ENCODE peak calls at places on chromosomes 13 and 19, in four cellular contexts. One of them, this sample, is unnamed.

GRCh38 chr19:33524024-33524664 is 2.6 kb upstream of the PEPD start:
- DNase-seq in progenitor cell of endocrine pancreas: no peak
- DNase-seq in fibroblast of the aortic adventitia: no peak
- DNase-seq in CD4-positive, alpha-beta T cell: no peak
- DNase-seq in this sample: no peak

GRCh38 chr19:36245210-36246005 is 30.5 kb downstream of the ZNF146 start:
- DNase-seq in fibroblast of the aortic adventitia: no peak
- DNase-seq in progenitor cell of endocrine pancreas: peak; percentile 37
- DNase-seq in CD4-positive, alpha-beta T cell: no peak
- DNase-seq in this sample: no peak

GRCh38 chr19:12868540-12869112 is 12.6 kb downstream of the DNASE2 start:
- DNase-seq in fibroblast of the aortic adventitia: no peak
- DNase-seq in progenitor cell of endocrine pancreas: no peak
- DNase-seq in CD4-positive, alpha-beta T cell: no peak
- DNase-seq in this sample: no peak

GRCh38 chr19:47094557-47095517 is 18.7 kb downstream of the ZC3H4 start:
- DNase-seq in CD4-positive, alpha-beta T cell: peak; percentile 39
- DNase-seq in fibroblast of the aortic adventitia: no peak
- DNase-seq in progenitor cell of endocrine pancreas: no peak
- DNase-seq in this sample: no peak

GRCh38 chr19:2302319-2303208 is 5.4 kb downstream of the LINGO3 start:
- DNase-seq in CD4-positive, alpha-beta T cell: no peak
- DNase-seq in progenitor cell of endocrine pancreas: no peak
- DNase-seq in fibroblast of the aortic adventitia: peak; percentile 27
- DNase-seq in this sample: no peak

GRCh38 chr13:74210693-74211393 is 76.6 kb upstream of the KLF12 start:
- DNase-seq in fibroblast of the aortic adventitia: peak; percentile 100
- DNase-seq in CD4-positive, alpha-beta T cell: no peak
- DNase-seq in progenitor cell of endocrine pancreas: no peak
- DNase-seq in this sample: no peak

GRCh38 chr13:26220575-26220974 is 1.5 kb downstream of the RNF6 start:
- DNase-seq in fibroblast of the aortic adventitia: peak; percentile 54
- DNase-seq in CD4-positive, alpha-beta T cell: no peak
- DNase-seq in progenitor cell of endocrine pancreas: no peak
- DNase-seq in this sample: no peak

GRCh38 chr13:96294930-96295657 is 205.2 kb downstream of the HS6ST3 start:
- DNase-seq in fibroblast of the aortic adventitia: no peak
- DNase-seq in CD4-positive, alpha-beta T cell: no peak
- DNase-seq in progenitor cell of endocrine pancreas: no peak
- DNase-seq in this sample: no peak

GRCh38 chr13:32115069-32115468 is 83.5 kb downstream of the FRY start:
- DNase-seq in CD4-positive, alpha-beta T cell: no peak
- DNase-seq in progenitor cell of endocrine pancreas: no peak
- DNase-seq in fibroblast of the aortic adventitia: no peak
- DNase-seq in this sample: no peak

GRCh38 chr19:33404916-33405315 is 31.4 kb downstream of the CEBPG start:
- DNase-seq in CD4-positive, alpha-beta T cell: no peak
- DNase-seq in fibroblast of the aortic adventitia: no peak
- DNase-seq in progenitor cell of endocrine pancreas: no peak
- DNase-seq in this sample: peak; percentile 42

GRCh38 chr13:33794576-33794975 is 23.4 kb upstream of the RFC3 start:
- DNase-seq in CD4-positive, alpha-beta T cell: no peak
- DNase-seq in progenitor cell of endocrine pancreas: no peak
- DNase-seq in fibroblast of the aortic adventitia: no peak
- DNase-seq in this sample: no peak

GRCh38 chr19:48659768-48660167 is 13.0 kb downstream of the NTN5 start:
- DNase-seq in progenitor cell of endocrine pancreas: no peak
- DNase-seq in fibroblast of the aortic adventitia: no peak
- DNase-seq in CD4-positive, alpha-beta T cell: no peak
- DNase-seq in this sample: no peak

GRCh38 chr13:65825039-65825438 is 1405.1 kb downstream of the PCDH9 start:
- DNase-seq in CD4-positive, alpha-beta T cell: no peak
- DNase-seq in progenitor cell of endocrine pancreas: no peak
- DNase-seq in fibroblast of the aortic adventitia: no peak
- DNase-seq in this sample: no peak

GRCh38 chr13:70457474-70457873 is 349.2 kb upstream of the KLHL1 start:
- DNase-seq in fibroblast of the aortic adventitia: no peak
- DNase-seq in CD4-positive, alpha-beta T cell: no peak
- DNase-seq in progenitor cell of endocrine pancreas: no peak
- DNase-seq in this sample: no peak

GRCh38 chr13:45327253-45327954 is 13.6 kb downstream of the TPT1 start:
- DNase-seq in CD4-positive, alpha-beta T cell: no peak
- DNase-seq in fibroblast of the aortic adventitia: no peak
- DNase-seq in progenitor cell of endocrine pancreas: no peak
- DNase-seq in this sample: no peak

GRCh38 chr13:20114066-20114465 is 46.8 kb downstream of the GJA3 start:
- DNase-seq in CD4-positive, alpha-beta T cell: no peak
- DNase-seq in progenitor cell of endocrine pancreas: no peak
- DNase-seq in fibroblast of the aortic adventitia: no peak
- DNase-seq in this sample: no peak

GRCh38 chr19:35585844-35586243 is at the start of gene PMIS2:
- DNase-seq in CD4-positive, alpha-beta T cell: no peak
- DNase-seq in fibroblast of the aortic adventitia: no peak
- DNase-seq in progenitor cell of endocrine pancreas: no peak
- DNase-seq in this sample: no peak

GRCh38 chr13:32267836-32268439 is 47.2 kb downstream of the ZAR1L start:
- DNase-seq in CD4-positive, alpha-beta T cell: peak; percentile 62
- DNase-seq in progenitor cell of endocrine pancreas: peak; percentile 27
- DNase-seq in fibroblast of the aortic adventitia: no peak
- DNase-seq in this sample: no peak

GRCh38 chr13:41500501-41500900 is 43.2 kb downstream of the RGCC start:
- DNase-seq in progenitor cell of endocrine pancreas: no peak
- DNase-seq in CD4-positive, alpha-beta T cell: peak; percentile 52
- DNase-seq in fibroblast of the aortic adventitia: no peak
- DNase-seq in this sample: no peak

GRCh38 chr19:15120135-15121026 is 13.2 kb downstream of the SYDE1 start:
- DNase-seq in CD4-positive, alpha-beta T cell: no peak
- DNase-seq in progenitor cell of endocrine pancreas: no peak
- DNase-seq in fibroblast of the aortic adventitia: no peak
- DNase-seq in this sample: no peak

GRCh38 chr13:44388427-44388826 is 14.8 kb downstream of the SERP2 start:
- DNase-seq in CD4-positive, alpha-beta T cell: no peak
- DNase-seq in progenitor cell of endocrine pancreas: no peak
- DNase-seq in fibroblast of the aortic adventitia: no peak
- DNase-seq in this sample: no peak

GRCh38 chr19:40641306-40641705 is 40.1 kb downstream of the LTBP4 start:
- DNase-seq in CD4-positive, alpha-beta T cell: no peak
- DNase-seq in progenitor cell of endocrine pancreas: no peak
- DNase-seq in fibroblast of the aortic adventitia: peak; percentile 41
- DNase-seq in this sample: no peak

GRCh38 chr19:46840157-46840942 is 10.3 kb downstream of the AP2S1 start:
- DNase-seq in CD4-positive, alpha-beta T cell: peak; percentile 57
- DNase-seq in progenitor cell of endocrine pancreas: no peak
- DNase-seq in fibroblast of the aortic adventitia: peak; percentile 81
- DNase-seq in this sample: no peak

GRCh38 chr13:33633701-33634525 is 184.0 kb upstream of the RFC3 start:
- DNase-seq in CD4-positive, alpha-beta T cell: no peak
- DNase-seq in progenitor cell of endocrine pancreas: no peak
- DNase-seq in fibroblast of the aortic adventitia: peak; percentile 40
- DNase-seq in this sample: no peak

GRCh38 chr13:31846984-31847752 is 107.8 kb downstream of the RXFP2 start:
- DNase-seq in progenitor cell of endocrine pancreas: no peak
- DNase-seq in CD4-positive, alpha-beta T cell: no peak
- DNase-seq in fibroblast of the aortic adventitia: no peak
- DNase-seq in this sample: no peak

GRCh38 chr13:83065136-83065535 is 817.1 kb downstream of the SLITRK1 start:
- DNase-seq in CD4-positive, alpha-beta T cell: no peak
- DNase-seq in progenitor cell of endocrine pancreas: no peak
- DNase-seq in fibroblast of the aortic adventitia: peak; percentile 96
- DNase-seq in this sample: no peak

GRCh38 chr13:112714772-112715569 is 25.1 kb downstream of the ATP11A start:
- DNase-seq in fibroblast of the aortic adventitia: no peak
- DNase-seq in CD4-positive, alpha-beta T cell: peak; percentile 23
- DNase-seq in progenitor cell of endocrine pancreas: no peak
- DNase-seq in this sample: no peak

GRCh38 chr19:5104871-5105351 is 136.0 kb downstream of the KDM4B start:
- DNase-seq in fibroblast of the aortic adventitia: no peak
- DNase-seq in progenitor cell of endocrine pancreas: no peak
- DNase-seq in CD4-positive, alpha-beta T cell: no peak
- DNase-seq in this sample: no peak

GRCh38 chr19:38699647-38700349 is 44.5 kb downstream of the CAPN12 start:
- DNase-seq in CD4-positive, alpha-beta T cell: no peak
- DNase-seq in fibroblast of the aortic adventitia: no peak
- DNase-seq in progenitor cell of endocrine pancreas: no peak
- DNase-seq in this sample: no peak

GRCh38 chr19:44851427-44851826 is 5.3 kb downstream of the NECTIN2 start:
- DNase-seq in fibroblast of the aortic adventitia: no peak
- DNase-seq in CD4-positive, alpha-beta T cell: no peak
- DNase-seq in progenitor cell of endocrine pancreas: no peak
- DNase-seq in this sample: no peak

GRCh38 chr13:20691616-20692015 is 11.9 kb upstream of the IL17D start:
- DNase-seq in fibroblast of the aortic adventitia: no peak
- DNase-seq in CD4-positive, alpha-beta T cell: no peak
- DNase-seq in progenitor cell of endocrine pancreas: no peak
- DNase-seq in this sample: no peak

GRCh38 chr13:54574791-54575190 is 1546.2 kb downstream of the OLFM4 start:
- DNase-seq in CD4-positive, alpha-beta T cell: no peak
- DNase-seq in progenitor cell of endocrine pancreas: no peak
- DNase-seq in fibroblast of the aortic adventitia: no peak
- DNase-seq in this sample: no peak

GRCh38 chr19:1566392-1567115 is 1.6 kb downstream of the MEX3D start:
- DNase-seq in fibroblast of the aortic adventitia: peak; percentile 79
- DNase-seq in CD4-positive, alpha-beta T cell: no peak
- DNase-seq in progenitor cell of endocrine pancreas: peak; percentile 59
- DNase-seq in this sample: no peak

GRCh38 chr19:13210941-13211340 is 60.7 kb downstream of the IER2 start:
- DNase-seq in progenitor cell of endocrine pancreas: no peak
- DNase-seq in CD4-positive, alpha-beta T cell: no peak
- DNase-seq in fibroblast of the aortic adventitia: no peak
- DNase-seq in this sample: no peak

GRCh38 chr19:10074153-10074552 is 12.0 kb upstream of the SHFL start:
- DNase-seq in fibroblast of the aortic adventitia: peak; percentile 29
- DNase-seq in CD4-positive, alpha-beta T cell: no peak
- DNase-seq in progenitor cell of endocrine pancreas: no peak
- DNase-seq in this sample: no peak

GRCh38 chr19:15195987-15196682 is 4.7 kb downstream of the NOTCH3 start:
- DNase-seq in CD4-positive, alpha-beta T cell: no peak
- DNase-seq in progenitor cell of endocrine pancreas: peak; percentile 95
- DNase-seq in fibroblast of the aortic adventitia: no peak
- DNase-seq in this sample: no peak

GRCh38 chr13:55263045-55263444 is 1877.7 kb upstream of the PRR20A start:
- DNase-seq in progenitor cell of endocrine pancreas: no peak
- DNase-seq in fibroblast of the aortic adventitia: no peak
- DNase-seq in CD4-positive, alpha-beta T cell: no peak
- DNase-seq in this sample: no peak

GRCh38 chr19:11530432-11530831 is 1.5 kb upstream of the ECSIT start:
- DNase-seq in progenitor cell of endocrine pancreas: no peak
- DNase-seq in CD4-positive, alpha-beta T cell: no peak
- DNase-seq in fibroblast of the aortic adventitia: peak; percentile 69
- DNase-seq in this sample: no peak

GRCh38 chr13:110507678-110508381 is 53.7 kb downstream of the RAB20 start:
- DNase-seq in progenitor cell of endocrine pancreas: no peak
- DNase-seq in fibroblast of the aortic adventitia: no peak
- DNase-seq in CD4-positive, alpha-beta T cell: no peak
- DNase-seq in this sample: no peak
- TF ChIP-seq CTCF in progenitor cell of endocrine pancreas: no peak
- TF ChIP-seq CTCF in fibroblast of the aortic adventitia: no peak
- TF ChIP-seq CTCF in CD4-positive, alpha-beta T cell: no peak
- TF ChIP-seq CTCF in this sample: peak; percentile 47

DNA sequence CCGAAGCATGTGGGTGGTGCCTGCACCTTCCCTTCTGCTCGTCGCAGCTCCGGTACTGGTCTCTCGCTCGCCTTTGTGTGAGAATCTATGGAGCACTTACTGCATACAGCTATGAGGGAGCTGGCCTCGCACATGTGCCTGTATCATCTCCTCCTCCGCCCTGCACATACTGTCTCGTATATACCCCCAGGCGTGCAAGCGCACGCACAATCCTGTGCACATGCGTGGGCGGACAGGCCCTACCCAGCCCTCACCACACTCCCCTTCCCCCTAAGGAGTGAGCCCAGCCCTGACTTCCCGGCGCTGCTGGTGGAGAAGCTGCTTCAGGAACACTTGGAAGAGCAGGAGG is 8.7 kb downstream of the PIK3R2 start:
- DNase-seq in CD4-positive, alpha-beta T cell: no peak
- DNase-seq in fibroblast of the aortic adventitia: no peak
- DNase-seq in progenitor cell of endocrine pancreas: no peak
- DNase-seq in this sample: no peak
- TF ChIP-seq CTCF in CD4-positive, alpha-beta T cell: peak; percentile 28
- TF ChIP-seq CTCF in fibroblast of the aortic adventitia: no peak
- TF ChIP-seq CTCF in progenitor cell of endocrine pancreas: no peak
- TF ChIP-seq CTCF in this sample: no peak

GRCh38 chr13:71758823-71759222 is 108.2 kb downstream of the DACH1 start:
- DNase-seq in progenitor cell of endocrine pancreas: no peak
- DNase-seq in CD4-positive, alpha-beta T cell: no peak
- DNase-seq in fibroblast of the aortic adventitia: no peak
- DNase-seq in this sample: no peak

GRCh38 chr13:71759506-71760225 is 107.3 kb downstream of the DACH1 start:
- DNase-seq in fibroblast of the aortic adventitia: no peak
- DNase-seq in CD4-positive, alpha-beta T cell: no peak
- DNase-seq in progenitor cell of endocrine pancreas: no peak
- DNase-seq in this sample: no peak

GRCh38 chr13:71760226-71760591 is 106.8 kb downstream of the DACH1 start:
- DNase-seq in progenitor cell of endocrine pancreas: no peak
- DNase-seq in CD4-positive, alpha-beta T cell: no peak
- DNase-seq in fibroblast of the aortic adventitia: no peak
- DNase-seq in this sample: no peak

GRCh38 chr13:71751074-71751473 is 115.9 kb downstream of the DACH1 start:
- DNase-seq in progenitor cell of endocrine pancreas: no peak
- DNase-seq in fibroblast of the aortic adventitia: no peak
- DNase-seq in CD4-positive, alpha-beta T cell: no peak
- DNase-seq in this sample: no peak

GRCh38 chr13:71754407-71754974 is 112.5 kb downstream of the DACH1 start:
- DNase-seq in progenitor cell of endocrine pancreas: no peak
- DNase-seq in fibroblast of the aortic adventitia: no peak
- DNase-seq in CD4-positive, alpha-beta T cell: no peak
- DNase-seq in this sample: no peak
- TF ChIP-seq CTCF in progenitor cell of endocrine pancreas: peak; percentile 13
- TF ChIP-seq CTCF in fibroblast of the aortic adventitia: no peak
- TF ChIP-seq CTCF in CD4-positive, alpha-beta T cell: no peak
- TF ChIP-seq CTCF in this sample: peak; percentile 30

DNA sequence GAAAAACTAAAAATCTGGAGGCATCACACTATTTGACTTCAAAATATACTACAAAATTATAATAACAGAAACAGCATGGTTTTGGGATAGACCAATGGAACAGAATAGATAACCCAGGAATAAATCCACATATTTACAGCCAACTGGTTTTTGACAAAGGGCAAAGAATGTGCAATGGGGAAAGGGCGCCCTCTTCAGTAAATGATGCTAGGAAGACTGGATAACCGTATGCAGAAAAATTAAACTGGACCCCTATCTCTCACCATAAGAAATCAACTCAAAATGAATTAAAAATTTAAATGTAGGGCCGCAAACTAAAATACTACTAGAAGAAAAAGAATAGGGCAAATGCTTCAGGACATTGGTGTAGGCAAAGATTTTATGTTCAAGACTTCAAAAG is 440.5 kb upstream of the SGCG start:
- DNase-seq in fibroblast of the aortic adventitia: no peak
- DNase-seq in CD4-positive, alpha-beta T cell: no peak
- DNase-seq in progenitor cell of endocrine pancreas: no peak
- DNase-seq in this sample: no peak
- TF ChIP-seq CTCF in fibroblast of the aortic adventitia: no peak
- TF ChIP-seq CTCF in CD4-positive, alpha-beta T cell: no peak
- TF ChIP-seq CTCF in progenitor cell of endocrine pancreas: peak; percentile 17
- TF ChIP-seq CTCF in this sample: peak; percentile 61

This sample was measured in chondrocyte.